ENCODE peak calls at places on chromosomes 5 and 9, in eight cellular contexts. S, E, A, X, P, W, Z and M are unnamed samples. For H3K9me3, the result is how much of the 10 kb centered on the place peaks cover.

GRCh38 chr5:1803192-1803591 is 2.0 kb downstream of the NDUFS6 start:
- DNase-seq in S (no peak), E (no peak), A (no peak), X (no peak), P (no peak), W (no peak), Z (no peak), M (no peak)

GRCh38 chr5:175257128-175257846 is 186.7 kb downstream of the DRD1 start:
- DNase-seq in S (no peak), E (no peak), A (no peak), X (no peak), P (no peak), W (no peak), Z (no peak), M (no peak)

GRCh38 chr9:7147136-7148090 is 389.6 kb downstream of the KDM4C start:
- DNase-seq in S (no peak), E (peak), A (peak), X (no peak), P (no peak), W (no peak), Z (no peak), M (peak)

GRCh38 chr5:173691931-173692330 is 75.5 kb upstream of the BOD1 start:
- DNase-seq in S (no peak), E (no peak), A (no peak), X (peak), P (no peak), W (no peak), Z (no peak), M (no peak)

GRCh38 chr5:58582411-58583393 is at the start of gene RAB3C:
- DNase-seq in S (peak), E (peak), A (peak), X (peak), P (peak), W (peak), Z (peak), M (peak)

GRCh38 chr5:149149942-149150341 is 8.6 kb downstream of the ABLIM3 start:
- DNase-seq in S (no peak), E (no peak), A (no peak), X (no peak), P (no peak), W (no peak), Z (no peak), M (no peak)

GRCh38 chr9:133440884-133441283 is 18.7 kb downstream of the ADAMTS13 start:
- DNase-seq in S (no peak), E (no peak), A (no peak), X (no peak), P (no peak), W (no peak), Z (no peak), M (no peak)

GRCh38 chr9:129889461-129889935 is 54.2 kb downstream of the USP20 start:
- DNase-seq in S (no peak), E (no peak), A (no peak), X (no peak), P (no peak), W (no peak), Z (no peak), M (no peak)

GRCh38 chr9:77464591-77465125 is 183.5 kb downstream of the GNA14 start:
- DNase-seq in S (no peak), E (no peak), A (no peak), X (no peak), P (no peak), W (no peak), Z (no peak), M (no peak)

GRCh38 chr5:24110019-24110615 is 534.7 kb downstream of the CDH10 start:
- DNase-seq in S (peak), E (no peak), A (no peak), X (peak), P (no peak), W (no peak), Z (no peak), M (no peak)

GRCh38 chr9:128822407-128823042 is 4.2 kb downstream of the ENDOG start:
- DNase-seq in S (no peak), E (no peak), A (no peak), X (no peak), P (no peak), W (no peak), Z (no peak), M (no peak)

GRCh38 chr9:96232539-96233241 is 69.3 kb downstream of the HSD17B3 start:
- DNase-seq in S (peak), E (peak), A (peak), X (peak), P (no peak), W (no peak), Z (no peak), M (peak)

GRCh38 chr5:35443803-35444595 is 173.7 kb upstream of the SPEF2 start:
- DNase-seq in S (no peak), E (no peak), A (no peak), X (no peak), P (peak), W (no peak), Z (no peak), M (no peak)

GRCh38 chr9:73714294-73714693 is 562.6 kb downstream of the ANXA1 start:
- DNase-seq in S (no peak), E (no peak), A (no peak), X (no peak), P (no peak), W (no peak), Z (no peak), M (no peak)

GRCh38 chr9:17021379-17021970 is 113.4 kb upstream of the CNTLN start:
- DNase-seq in S (no peak), E (no peak), A (no peak), X (no peak), P (no peak), W (no peak), Z (no peak), M (no peak)

GRCh38 chr9:121783523-121784507 is 132.4 kb downstream of the DAB2IP start:
- DNase-seq in S (no peak), E (no peak), A (no peak), X (no peak), P (peak), W (no peak), Z (no peak), M (no peak)

GRCh38 chr9:121821326-121821725 is 169.9 kb downstream of the DAB2IP start:
- DNase-seq in S (no peak), E (no peak), A (no peak), X (no peak), P (no peak), W (no peak), Z (no peak), M (no peak)

GRCh38 chr5:65394078-65394477 is 87.6 kb downstream of the ADAMTS6 start:
- DNase-seq in S (no peak), E (peak), A (peak), X (no peak), P (no peak), W (no peak), Z (no peak), M (peak)

GRCh38 chr9:123375725-123376132 is 19.7 kb downstream of the CRB2 start:
- DNase-seq in S (no peak), E (peak), A (peak), X (peak), P (no peak), W (no peak), Z (no peak), M (no peak)

GRCh38 chr5:140207250-140207954 is 32.4 kb downstream of the CYSTM1 start:
- DNase-seq in S (no peak), E (no peak), A (no peak), X (no peak), P (no peak), W (no peak), Z (no peak), M (no peak)

GRCh38 chr5:173456751-173457171 is 128.5 kb upstream of the STC2 start:
- DNase-seq in S (no peak), E (no peak), A (no peak), X (no peak), P (no peak), W (no peak), Z (no peak), M (no peak)

GRCh38 chr9:34521406-34522045 is 1.3 kb downstream of the ENHO start:
- DNase-seq in S (no peak), E (no peak), A (peak), X (no peak), P (no peak), W (no peak), Z (no peak), M (no peak)

GRCh38 chr9:31394040-31394473 is 990.4 kb upstream of the ACO1 start:
- DNase-seq in S (no peak), E (no peak), A (no peak), X (no peak), P (no peak), W (no peak), Z (no peak), M (no peak)

GRCh38 chr9:97706246-97706645 is 9.1 kb upstream of the XPA start:
- DNase-seq in S (no peak), E (no peak), A (no peak), X (no peak), P (no peak), W (no peak), Z (no peak), M (no peak)

GRCh38 chr9:120628207-120628924 is 48.4 kb upstream of the CDK5RAP2 start:
- DNase-seq in S (no peak), E (no peak), A (no peak), X (no peak), P (no peak), W (no peak), Z (no peak), M (no peak)

GRCh38 chr9:14302405-14302804 is 11.5 kb downstream of the NFIB start:
- DNase-seq in S (no peak), E (no peak), A (no peak), X (no peak), P (no peak), W (no peak), Z (no peak), M (no peak)

GRCh38 chr9:16197578-16198370 is 644.9 kb downstream of the CCDC171 start:
- DNase-seq in S (no peak), E (no peak), A (no peak), X (no peak), P (no peak), W (no peak), Z (no peak), M (no peak)

GRCh38 chr5:90555666-90556065 is 2.9 kb upstream of the ADGRV1 start:
- DNase-seq in S (no peak), E (no peak), A (no peak), X (no peak), P (no peak), W (no peak), Z (no peak), M (no peak)

GRCh38 chr5:61466017-61466416 is 134.0 kb downstream of the ZSWIM6 start:
- DNase-seq in S (no peak), E (no peak), A (no peak), X (no peak), P (no peak), W (no peak), Z (no peak), M (no peak)

GRCh38 chr9:21559402-21560280 is 77.5 kb upstream of the IFNE start:
- DNase-seq in S (peak), E (peak), A (peak), X (no peak), P (peak), W (no peak), Z (peak), M (no peak)

GRCh38 chr5:180315762-180316212 is 23.9 kb upstream of the MAPK9 start:
- DNase-seq in S (peak), E (no peak), A (no peak), X (peak), P (peak), W (no peak), Z (no peak), M (peak)

GRCh38 chr5:94240616-94241287 is 377.7 kb downstream of the KIAA0825 start:
- DNase-seq in S (no peak), E (no peak), A (no peak), X (no peak), P (no peak), W (no peak), Z (no peak), M (peak)

GRCh38 chr5:163565931-163566608 is 60.7 kb downstream of the MAT2B start:
- DNase-seq in S (no peak), E (no peak), A (no peak), X (no peak), P (peak), W (peak), Z (no peak), M (no peak)

GRCh38 chr5:163571755-163572154 is 66.3 kb downstream of the MAT2B start:
- DNase-seq in S (no peak), E (peak), A (no peak), X (no peak), P (no peak), W (no peak), Z (no peak), M (no peak)

GRCh38 chr5:163567811-163568210 is 62.4 kb downstream of the MAT2B start:
- DNase-seq in S (no peak), E (no peak), A (no peak), X (no peak), P (no peak), W (no peak), Z (no peak), M (no peak)

GRCh38 chr5:163566678-163567077 is 61.3 kb downstream of the MAT2B start:
- DNase-seq in S (no peak), E (no peak), A (no peak), X (no peak), P (no peak), W (no peak), Z (no peak), M (no peak)

DNA sequence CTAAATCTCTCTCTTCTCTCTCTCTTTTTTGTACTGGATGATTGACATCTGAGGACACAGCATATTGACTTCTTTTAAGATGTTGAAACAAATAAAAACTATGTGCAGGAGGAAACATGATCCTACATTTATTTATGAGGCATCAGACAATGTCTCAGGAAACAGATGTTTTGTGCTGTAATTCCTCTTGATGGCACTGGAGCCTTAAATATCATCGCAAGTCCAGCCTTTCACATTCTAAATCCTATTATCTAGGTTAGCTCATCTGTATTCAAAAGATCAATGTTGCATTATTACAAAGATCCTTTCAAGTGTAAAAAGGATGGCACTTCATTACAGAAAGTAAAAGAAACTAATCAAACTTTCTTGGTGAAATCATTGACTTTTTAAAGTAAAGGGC is 63.9 kb downstream of the MAT2B start:
- DNase-seq in S (no peak), E (no peak), A (no peak), X (no peak), P (no peak), W (no peak), Z (no peak), M (no peak)
- TF ChIP-seq EP300 in S (no peak), E (no peak), A (no peak), X (no peak), P (no peak), W (no peak), Z (no peak), M (no peak)

GRCh38 chr5:172423379-172424110 is 30.8 kb downstream of the SH3PXD2B start:
- DNase-seq in S (peak), E (no peak), A (no peak), X (no peak), P (no peak), W (no peak), Z (no peak), M (no peak)

GRCh38 chr5:172422255-172422654 is 32.1 kb downstream of the SH3PXD2B start:
- DNase-seq in S (no peak), E (no peak), A (no peak), X (no peak), P (no peak), W (no peak), Z (no peak), M (no peak)

GRCh38 chr5:172426086-172426485 is 28.2 kb downstream of the SH3PXD2B start:
- DNase-seq in S (no peak), E (no peak), A (no peak), X (no peak), P (no peak), W (no peak), Z (no peak), M (no peak)

GRCh38 chr5:172425402-172425801 is 28.9 kb downstream of the SH3PXD2B start:
- DNase-seq in S (no peak), E (no peak), A (no peak), X (no peak), P (no peak), W (no peak), Z (no peak), M (no peak)

GRCh38 chr5:172424111-172424490 is 30.2 kb downstream of the SH3PXD2B start:
- DNase-seq in S (no peak), E (no peak), A (no peak), X (no peak), P (no peak), W (no peak), Z (no peak), M (no peak)
- H3K27ac ChIP-seq in S (no peak), E (peak), A (peak), X (no peak), P (no peak), W (no peak), Z (peak), M (peak)

DNA sequence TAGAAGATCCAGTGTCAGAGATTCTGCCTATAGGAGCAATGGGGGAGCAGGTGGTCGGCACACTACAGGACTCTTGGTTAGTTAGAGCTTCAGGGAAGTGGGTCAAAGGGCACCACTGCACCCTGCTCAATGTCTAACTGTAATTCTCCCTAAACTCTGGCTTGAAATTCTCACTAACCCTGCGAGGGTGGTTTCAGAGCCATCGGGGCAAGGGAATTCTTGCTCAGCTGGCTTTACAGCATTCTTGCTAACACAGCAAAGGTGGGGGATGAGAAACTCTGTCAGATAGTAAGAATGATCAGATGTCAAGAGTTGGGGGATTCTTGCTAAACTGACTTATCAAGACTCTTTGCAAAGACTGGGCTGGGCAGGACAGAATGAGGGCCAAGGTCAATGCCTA is 4.7 kb upstream of the ZNF354C start:
- DNase-seq in S (no peak), E (no peak), A (no peak), X (no peak), P (no peak), W (no peak), Z (no peak), M (no peak)
- H3K9me3 ChIP-seq in S (under half), E (under half), A (under half), X (under half), P (under half), W (under half), Z (under half), M (under half)

DNA sequence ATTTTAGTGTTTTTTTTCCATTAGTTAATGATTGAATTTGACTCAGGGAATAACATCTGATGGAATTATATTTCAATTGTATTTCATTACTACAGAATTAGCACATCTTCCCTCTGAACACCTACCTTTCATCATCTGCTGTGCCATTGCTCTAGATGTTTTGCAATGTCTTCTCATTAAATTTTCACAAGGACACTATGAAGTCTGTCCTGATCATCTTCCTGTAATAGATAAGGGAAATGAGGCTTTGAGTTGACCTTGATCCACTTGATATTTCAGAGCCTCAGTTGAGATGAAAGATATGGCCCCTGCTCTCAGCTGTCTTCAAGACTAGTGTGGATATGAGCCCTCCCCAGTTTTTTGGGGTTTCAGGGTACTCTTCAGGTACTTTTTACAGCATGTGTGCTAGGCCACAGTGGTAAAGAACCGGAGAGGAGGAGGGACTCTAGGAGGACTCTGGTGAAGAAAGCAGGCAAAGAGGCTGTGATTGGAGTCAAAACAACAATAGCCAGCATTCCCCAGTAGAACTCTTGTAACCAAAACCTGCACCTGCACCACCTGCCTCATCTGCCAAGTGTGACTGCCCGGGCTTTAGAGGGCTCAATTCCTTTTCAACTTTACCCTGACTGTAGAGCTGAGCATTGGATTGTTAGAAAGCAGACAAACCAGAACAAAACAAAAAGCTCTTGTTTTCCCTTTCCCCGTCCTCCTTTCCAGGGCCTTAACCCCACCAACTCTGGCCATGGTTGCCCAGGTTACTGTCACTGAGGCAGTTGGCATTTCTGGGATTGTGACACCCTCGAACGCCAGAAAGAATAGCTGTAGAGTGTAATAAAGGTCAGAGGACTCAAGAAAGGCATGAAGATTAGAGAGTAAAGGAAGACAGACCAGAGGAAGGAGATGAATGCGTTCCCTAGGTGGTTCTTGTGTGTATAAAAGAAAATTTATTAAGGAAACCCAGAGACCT is 56.3 kb downstream of the ERAP1 start:
- DNase-seq in S (no peak), E (no peak), A (no peak), X (no peak), P (no peak), W (no peak), Z (no peak), M (no peak)
- TF ChIP-seq EP300 in S (no peak), E (no peak), A (no peak), X (no peak), P (no peak), W (no peak), Z (no peak), M (no peak)

GRCh38 chr5:78779262-78779661 is 130.7 kb upstream of the LHFPL2 start:
- DNase-seq in S (no peak), E (no peak), A (no peak), X (no peak), P (no peak), W (no peak), Z (no peak), M (no peak)
- H3K27ac ChIP-seq in S (peak), E (no peak), A (no peak), X (no peak), P (no peak), W (no peak), Z (no peak), M (no peak)

DNA sequence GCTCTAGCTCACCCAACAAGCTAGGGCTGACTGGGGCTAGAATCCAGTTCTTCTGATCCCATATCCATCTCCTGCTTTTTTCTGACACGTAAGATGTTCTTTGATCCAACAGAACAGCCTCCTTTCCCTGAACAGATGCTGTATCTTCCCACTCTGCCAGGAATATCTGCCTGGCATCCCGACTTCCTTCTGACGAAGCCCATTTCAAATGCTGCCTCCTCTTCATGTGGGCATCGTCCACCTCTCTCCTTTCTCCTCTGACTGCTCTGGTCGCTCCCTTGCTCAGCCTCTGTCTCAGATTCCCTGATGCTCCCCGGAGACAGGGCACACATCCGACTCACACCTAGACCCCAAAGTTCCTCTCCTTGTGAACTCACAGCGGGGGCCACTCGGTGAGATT is 43.6 kb upstream of the CLK4 start:
- DNase-seq in S (no peak), E (no peak), A (no peak), X (no peak), P (no peak), W (no peak), Z (no peak), M (no peak)
- H3K9me3 ChIP-seq in S (under half), E (under half), A (under half), X (under half), P (under half), W (under half), Z (under half), M (under half)

GRCh38 chr9:113566011-113566711 is 102.6 kb downstream of the RGS3 start:
- DNase-seq in S (no peak), E (no peak), A (peak), X (no peak), P (no peak), W (no peak), Z (no peak), M (no peak)

GRCh38 chr9:113566712-113567071 is 103.2 kb downstream of the RGS3 start:
- DNase-seq in S (no peak), E (no peak), A (peak), X (no peak), P (peak), W (no peak), Z (peak), M (no peak)

GRCh38 chr9:113562653-113563381 is 99.3 kb downstream of the RGS3 start:
- DNase-seq in S (no peak), E (no peak), A (peak), X (no peak), P (no peak), W (no peak), Z (peak), M (no peak)

GRCh38 chr9:113563856-113564514 is 100.5 kb downstream of the RGS3 start:
- DNase-seq in S (no peak), E (no peak), A (peak), X (no peak), P (no peak), W (no peak), Z (peak), M (no peak)

GRCh38 chr9:113564804-113565237 is 101.3 kb downstream of the RGS3 start:
- DNase-seq in S (no peak), E (peak), A (peak), X (no peak), P (peak), W (no peak), Z (no peak), M (no peak)
- TF ChIP-seq EP300 in S (no peak), E (no peak), A (no peak), X (no peak), P (no peak), W (no peak), Z (no peak), M (no peak)